ENCODE peak calls at places on chromosomes 13 and 19, in six cellular contexts. Q, W, V, T, J and P are unnamed samples.

GRCh38 chr13:65943024-65943423 is 1287.1 kb downstream of the PCDH9 start:
- DNase-seq in Q (no peak), W (no peak), V (no peak), T (no peak), J (no peak), P (peak)

GRCh38 chr19:36093687-36094086 is 17.3 kb upstream of the OVOL3 start:
- DNase-seq in Q (no peak), W (no peak), V (no peak), T (no peak), J (no peak), P (no peak)

GRCh38 chr19:16197188-16197621 is 506 bp upstream of the AP1M1 start:
- DNase-seq in Q (no peak), W (peak), V (no peak), T (no peak), J (no peak), P (no peak)

GRCh38 chr13:44692173-44692713 is 116.1 kb upstream of the TSC22D1 start:
- DNase-seq in Q (no peak), W (no peak), V (no peak), T (peak), J (peak), P (no peak)

GRCh38 chr19:56594783-56595547 is at the start of gene ZNF71:
- DNase-seq in Q (peak), W (peak), V (peak), T (no peak), J (peak), P (peak)

GRCh38 chr19:10086032-10086903 is at the start of gene SHFL:
- DNase-seq in Q (peak), W (peak), V (peak), T (peak), J (peak), P (no peak)

GRCh38 chr19:3450796-3451411 is 29.4 kb downstream of the SMIM24 start:
- DNase-seq in Q (no peak), W (peak), V (no peak), T (no peak), J (no peak), P (no peak)

GRCh38 chr13:24624363-24624762 is 55.8 kb upstream of the ATP12A start:
- DNase-seq in Q (no peak), W (no peak), V (no peak), T (no peak), J (no peak), P (no peak)

GRCh38 chr19:4976412-4977298 is 7.7 kb downstream of the KDM4B start:
- DNase-seq in Q (no peak), W (peak), V (no peak), T (no peak), J (peak), P (peak)

GRCh38 chr13:73167046-73167820 is 108.4 kb downstream of the KLF5 start:
- DNase-seq in Q (no peak), W (no peak), V (no peak), T (peak), J (peak), P (peak)

GRCh38 chr13:49452725-49453457 is 8.8 kb downstream of the SETDB2 start:
- DNase-seq in Q (no peak), W (no peak), V (no peak), T (no peak), J (no peak), P (peak)

GRCh38 chr13:50075619-50076097 is 60.4 kb downstream of the KCNRG start:
- DNase-seq in Q (no peak), W (no peak), V (no peak), T (peak), J (no peak), P (no peak)

GRCh38 chr19:15101479-15102082 is 5.6 kb upstream of the SYDE1 start:
- DNase-seq in Q (peak), W (no peak), V (peak), T (peak), J (peak), P (no peak)

GRCh38 chr19:38229585-38230073 is 5.6 kb upstream of the DPF1 start:
- DNase-seq in Q (peak), W (no peak), V (peak), T (no peak), J (peak), P (no peak)

GRCh38 chr19:46787331-46788100 is 878 bp downstream of the SLC1A5 start:
- DNase-seq in Q (peak), W (peak), V (peak), T (no peak), J (peak), P (no peak)

GRCh38 chr13:112692586-112692985 is 2.7 kb downstream of the ATP11A start:
- DNase-seq in Q (no peak), W (no peak), V (no peak), T (no peak), J (no peak), P (no peak)

GRCh38 chr13:112664501-112665203 is 25.2 kb upstream of the ATP11A start:
- DNase-seq in Q (no peak), W (no peak), V (no peak), T (no peak), J (no peak), P (no peak)

GRCh38 chr19:15263361-15263985 is 31.2 kb upstream of the EPHX3 start:
- DNase-seq in Q (no peak), W (no peak), V (no peak), T (no peak), J (no peak), P (no peak)

GRCh38 chr13:35472308-35473008 is 4.0 kb downstream of the MAB21L1 start:
- DNase-seq in Q (peak), W (no peak), V (no peak), T (no peak), J (no peak), P (no peak)

GRCh38 chr13:39881887-39882286 is 226.4 kb downstream of the COG6 start:
- DNase-seq in Q (no peak), W (no peak), V (no peak), T (no peak), J (no peak), P (no peak)

GRCh38 chr13:99956473-99957349 is 14.9 kb downstream of the ZIC5 start:
- DNase-seq in Q (no peak), W (no peak), V (no peak), T (no peak), J (no peak), P (no peak)

GRCh38 chr19:3879656-3880055 is 829 bp upstream of the ATCAY start:
- DNase-seq in Q (no peak), W (no peak), V (no peak), T (no peak), J (no peak), P (no peak)

GRCh38 chr19:38736036-38736412 is 8.2 kb downstream of the CAPN12 start:
- DNase-seq in Q (peak), W (no peak), V (peak), T (peak), J (peak), P (no peak)

GRCh38 chr13:35785563-35786327 is 309.3 kb upstream of the MAB21L1 start:
- DNase-seq in Q (no peak), W (no peak), V (no peak), T (no peak), J (no peak), P (no peak)

GRCh38 chr19:54154603-54155345 is 4.7 kb downstream of the LENG1 start:
- DNase-seq in Q (peak), W (no peak), V (no peak), T (no peak), J (no peak), P (no peak)

GRCh38 chr13:91988331-91988730 is 589.9 kb downstream of the GPC5 start:
- DNase-seq in Q (no peak), W (no peak), V (no peak), T (no peak), J (no peak), P (no peak)

GRCh38 chr13:71629167-71629566 is 237.8 kb downstream of the DACH1 start:
- DNase-seq in Q (no peak), W (no peak), V (no peak), T (no peak), J (no peak), P (no peak)